ENCODE peak calls at places on chromosomes 4 and X, in six cellular contexts. G is SK-N-SH, J is A549, Y is IMR-90, T is HepG2, X is K562. F is an unnamed sample.

GRCh38 chr4:30718889-30719252 is 1.3 kb upstream of the PCDH7 start:
- DNase-seq in Y (peak; percentile 48), X (no peak), T (no peak), G (peak; percentile 20), J (no peak), F (no peak)

GRCh38 chrX:69062493-69062892 is 102.8 kb downstream of the PJA1 start:
- DNase-seq in J (no peak), X (no peak), T (no peak), Y (no peak), G (no peak), F (no peak)

GRCh38 chr4:11765849-11766453 is 337.3 kb upstream of the HS3ST1 start:
- DNase-seq in Y (peak; percentile 37), X (peak; percentile 10), G (peak; percentile 26), T (peak; percentile 15), J (peak; percentile 37), F (no peak)

GRCh38 chr4:84126061-84126787 is 372.9 kb downstream of the NKX6-1 start:
- DNase-seq in T (no peak), G (no peak), Y (no peak), J (no peak), X (no peak), F (no peak)

GRCh38 chrX:40473460-40474204 is 107.1 kb upstream of the ATP6AP2 start:
- DNase-seq in G (no peak), X (no peak), Y (no peak), T (no peak), J (no peak), F (no peak)

GRCh38 chr4:87007345-87008181 is 72.8 kb downstream of the AFF1 start:
- DNase-seq in T (no peak), Y (peak; percentile 54), J (no peak), X (no peak), G (peak; percentile 61), F (no peak)

GRCh38 chr4:25862411-25863346 is at the start of gene SEL1L3:
- DNase-seq in J (peak; percentile 2), T (no peak), G (peak; percentile 84), X (peak; percentile 92), Y (no peak), F (no peak)

GRCh38 chrX:138858438-138858837 is 146.9 kb upstream of the FGF13 start:
- DNase-seq in X (peak; percentile 17), Y (peak; percentile 1), G (no peak), J (no peak), T (no peak), F (no peak)

GRCh38 chrX:48897157-48897620 is 379 bp downstream of the TIMM17B start:
- DNase-seq in G (peak; percentile 78), Y (peak; percentile 66), T (peak; percentile 66), X (peak; percentile 65), J (peak; percentile 90), F (no peak)

GRCh38 chr4:103091601-103092223 is 7.9 kb downstream of the BDH2 start:
- DNase-seq in X (peak; percentile 23), J (peak; percentile 66), Y (peak; percentile 79), G (peak; percentile 39), T (peak; percentile 72), F (peak; percentile 59)

DNA sequence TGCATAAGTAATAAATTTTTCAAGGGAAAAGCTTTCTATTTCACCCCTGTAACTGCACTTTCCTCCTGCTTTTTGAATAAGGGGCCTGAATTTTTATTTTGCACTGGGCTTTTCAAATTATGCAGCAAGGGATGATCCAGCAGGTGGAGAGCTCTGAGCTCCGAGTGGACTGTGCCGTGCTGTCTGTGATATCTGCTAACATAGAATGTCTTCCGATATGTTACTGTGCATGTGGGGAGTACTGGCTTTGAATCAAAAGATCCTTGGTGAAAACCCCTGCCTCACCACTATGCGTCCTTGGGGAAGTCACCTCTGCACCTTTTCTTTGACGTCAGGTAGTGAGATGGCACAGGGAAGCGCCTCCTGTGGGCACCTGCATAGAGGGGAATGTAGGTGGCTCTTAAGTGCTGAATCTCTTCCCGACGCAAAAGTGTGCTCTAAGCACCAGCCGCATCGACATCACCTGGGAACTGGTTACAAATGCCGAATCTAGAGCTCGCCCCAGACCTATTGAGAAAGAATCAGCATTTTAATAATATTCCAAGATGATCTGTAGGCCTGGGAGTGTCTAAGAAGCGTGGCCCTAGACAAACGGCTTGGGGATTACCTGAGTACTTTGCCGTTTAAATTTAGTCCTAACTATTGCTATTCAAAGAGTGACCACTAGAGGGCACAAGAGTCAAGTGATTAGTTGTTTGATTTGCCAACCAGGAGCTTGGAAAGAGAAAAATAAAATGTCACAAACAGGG is 19.2 kb upstream of the WFS1 start:
- DNase-seq in J (peak; percentile 62), Y (peak; percentile 59), T (peak; percentile 67), X (peak; percentile 63), G (peak; percentile 76), F (peak; percentile 42)
- TF ChIP-seq SMC3 in J (peak; percentile 57), Y (peak; percentile 81), T (peak; percentile 69), X (peak; percentile 61), G (peak; percentile 77), F (peak; percentile 87)

GRCh38 chrX:155864655-155865054 is 16.5 kb upstream of the VAMP7 start:
- DNase-seq in J (peak; percentile 25), Y (no peak), G (peak; percentile 36), X (no peak), T (peak; percentile 6), F (no peak)
- TF ChIP-seq SMC3 in J (no peak), Y (no peak), G (no peak), X (no peak), T (no peak), F (no peak)

GRCh38 chr4:38180456-38180855 is 220.3 kb downstream of the PTTG2 start:
- DNase-seq in G (no peak), J (no peak), X (no peak), Y (peak; percentile 47), T (no peak), F (no peak)
- TF ChIP-seq SMC3 in G (no peak), J (no peak), X (no peak), Y (no peak), T (peak; percentile 11), F (no peak)

DNA sequence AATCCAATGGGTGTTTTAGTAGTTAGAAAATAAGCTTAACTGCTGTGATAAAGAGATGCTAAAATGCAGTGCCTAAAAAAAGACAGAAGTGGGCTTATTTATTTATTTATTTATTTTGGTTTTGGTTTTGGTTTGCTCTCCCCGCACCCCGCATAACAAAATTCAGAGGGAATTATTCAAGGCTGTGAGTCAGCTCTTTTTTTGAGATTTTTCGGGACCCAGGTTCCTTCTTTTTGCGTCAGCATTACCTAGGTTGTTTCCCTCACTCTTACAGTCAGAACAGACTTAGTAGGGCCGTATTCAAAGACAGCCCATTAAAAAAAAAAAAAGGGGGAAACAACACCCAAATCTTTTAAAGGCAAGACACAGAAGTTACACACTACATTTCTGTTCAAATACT is 1495.5 kb upstream of the ADGRL3 start:
- DNase-seq in T (no peak), J (no peak), X (no peak), G (no peak), Y (no peak), F (no peak)
- TF ChIP-seq SMC3 in T (no peak), J (no peak), X (no peak), G (no peak), Y (no peak), F (no peak)

DNA sequence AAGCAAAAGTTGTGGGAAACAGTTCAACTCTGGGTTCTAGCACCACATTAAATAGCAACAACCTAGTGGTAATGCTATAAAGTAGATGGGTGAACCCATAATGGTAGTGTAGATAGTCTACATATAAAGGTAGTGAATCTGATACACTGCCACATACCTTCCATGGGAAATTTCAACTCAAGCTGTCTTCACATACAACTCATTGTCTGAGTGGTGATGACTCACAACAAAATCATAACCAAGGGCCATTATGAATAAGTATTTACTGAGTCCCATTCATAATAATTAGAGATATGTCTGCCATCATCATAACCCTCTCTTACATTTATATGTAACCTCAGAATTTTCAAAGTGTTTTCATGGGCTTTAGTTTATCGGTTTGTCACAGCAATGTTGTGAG is 34.8 kb downstream of the EGF start:
- DNase-seq in Y (peak; percentile 30), X (no peak), T (no peak), J (peak; percentile 34), G (no peak), F (no peak)
- TF ChIP-seq SMC3 in Y (no peak), X (no peak), T (no peak), J (no peak), G (no peak), F (no peak)

DNA sequence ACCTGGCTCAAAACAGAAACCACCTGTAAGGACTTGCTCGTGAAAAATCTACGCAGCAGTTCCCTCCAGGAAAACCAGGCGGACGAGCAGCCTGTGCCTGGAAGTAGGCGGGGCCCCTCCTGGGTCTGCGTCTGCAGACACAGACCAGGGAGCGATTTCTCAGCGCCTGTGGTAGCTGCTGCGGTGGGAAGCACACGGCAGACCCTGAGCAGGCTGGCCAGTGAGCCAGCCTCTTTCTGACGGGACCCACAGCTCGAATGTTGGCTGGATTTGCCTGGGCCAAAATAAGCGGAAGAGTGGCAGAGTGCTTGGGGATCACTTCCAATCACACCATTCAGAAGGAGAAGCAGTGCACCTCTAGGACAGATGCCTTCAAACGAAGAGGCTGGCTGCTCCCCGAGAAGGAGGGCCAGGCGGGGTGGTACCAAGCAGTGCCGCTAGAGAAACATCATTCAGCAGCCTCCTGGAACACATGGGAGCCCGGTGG is 86.0 kb downstream of the GATB start:
- DNase-seq in T (no peak), J (no peak), G (peak; percentile 90), Y (no peak), X (no peak), F (no peak)
- TF ChIP-seq SMC3 in T (no peak), J (no peak), G (no peak), Y (no peak), X (no peak), F (no peak)